ENCODE peak calls at places on chromosome 19, in five cellular contexts. One of them, this sample, is unnamed.

GRCh38 chr19:12034610-12035009 is 869 bp downstream of the ZNF433 start:
- DNase-seq in HepG2: no peak
- DNase-seq in endothelial cell of umbilical vein: no peak
- DNase-seq in NB4: no peak
- DNase-seq in A549: no peak
- DNase-seq in this sample: no peak

GRCh38 chr19:51889934-51890333 is 2.2 kb upstream of the ZNF577 start:
- DNase-seq in HepG2: no peak
- DNase-seq in endothelial cell of umbilical vein: no peak
- DNase-seq in NB4: no peak
- DNase-seq in A549: no peak
- DNase-seq in this sample: no peak

GRCh38 chr19:18763674-18764590 is 27.2 kb downstream of the COMP start:
- DNase-seq in HepG2: no peak
- DNase-seq in endothelial cell of umbilical vein: no peak
- DNase-seq in NB4: no peak
- DNase-seq in A549: no peak
- DNase-seq in this sample: no peak

GRCh38 chr19:12801466-12802266 is at the start of the genes PRDX2 and THSD8:
- DNase-seq in HepG2: peak
- DNase-seq in endothelial cell of umbilical vein: peak
- DNase-seq in NB4: peak
- DNase-seq in A549: no peak
- DNase-seq in this sample: no peak

GRCh38 chr19:7013678-7014077 is 7.6 kb downstream of the MBD3L2B start:
- DNase-seq in HepG2: no peak
- DNase-seq in endothelial cell of umbilical vein: no peak
- DNase-seq in NB4: peak
- DNase-seq in A549: no peak
- DNase-seq in this sample: peak

GRCh38 chr19:5588441-5588840 is 20.7 kb upstream of the TINCR start:
- DNase-seq in HepG2: no peak
- DNase-seq in endothelial cell of umbilical vein: no peak
- DNase-seq in NB4: no peak
- DNase-seq in A549: no peak
- DNase-seq in this sample: no peak

GRCh38 chr19:18437481-18438330 is at the start of gene ISYNA1:
- DNase-seq in HepG2: peak
- DNase-seq in endothelial cell of umbilical vein: peak
- DNase-seq in NB4: no peak
- DNase-seq in A549: no peak
- DNase-seq in this sample: no peak

GRCh38 chr19:13079542-13079986 is 23.1 kb downstream of the LYL1 start:
- DNase-seq in HepG2: no peak
- DNase-seq in endothelial cell of umbilical vein: peak
- DNase-seq in NB4: no peak
- DNase-seq in A549: no peak
- DNase-seq in this sample: no peak

GRCh38 chr19:46133777-46134231 is 9.3 kb upstream of the IGFL3 start:
- DNase-seq in HepG2: no peak
- DNase-seq in endothelial cell of umbilical vein: peak
- DNase-seq in NB4: no peak
- DNase-seq in A549: no peak
- DNase-seq in this sample: no peak

GRCh38 chr19:6033744-6034264 is 55.9 kb upstream of the RANBP3 start:
- DNase-seq in HepG2: no peak
- DNase-seq in endothelial cell of umbilical vein: no peak
- DNase-seq in NB4: no peak
- DNase-seq in A549: no peak
- DNase-seq in this sample: no peak

GRCh38 chr19:5025027-5025426 is 56.1 kb downstream of the KDM4B start:
- DNase-seq in HepG2: no peak
- DNase-seq in endothelial cell of umbilical vein: no peak
- DNase-seq in NB4: no peak
- DNase-seq in A549: no peak
- DNase-seq in this sample: no peak

DNA sequence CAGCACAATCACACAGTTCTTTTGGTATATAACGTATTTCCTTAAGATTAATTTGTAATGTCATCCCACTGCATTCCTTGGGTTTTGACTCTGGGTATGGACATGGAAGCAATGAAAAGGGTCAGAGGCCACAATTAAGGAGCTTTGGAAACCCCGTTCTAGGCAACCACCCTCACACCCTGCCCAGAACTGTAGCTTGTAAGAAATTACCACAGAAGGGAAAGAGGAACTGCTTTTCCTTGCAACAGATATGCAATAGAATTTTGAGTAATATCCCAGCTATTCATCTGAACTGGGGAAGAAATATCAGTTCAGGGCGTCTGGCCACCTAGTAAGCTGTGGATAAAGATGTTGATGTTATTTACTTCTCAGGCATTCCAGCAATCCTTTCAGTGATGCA is 980 bp upstream of the CLC start:
- DNase-seq in HepG2: no peak
- DNase-seq in endothelial cell of umbilical vein: no peak
- DNase-seq in NB4: peak
- DNase-seq in A549: no peak
- DNase-seq in this sample: no peak
- TF ChIP-seq MYC in HepG2: no peak
- TF ChIP-seq MYC in endothelial cell of umbilical vein: no peak
- TF ChIP-seq MYC in NB4: no peak
- TF ChIP-seq MYC in A549: no peak
- TF ChIP-seq MYC in this sample: no peak

DNA sequence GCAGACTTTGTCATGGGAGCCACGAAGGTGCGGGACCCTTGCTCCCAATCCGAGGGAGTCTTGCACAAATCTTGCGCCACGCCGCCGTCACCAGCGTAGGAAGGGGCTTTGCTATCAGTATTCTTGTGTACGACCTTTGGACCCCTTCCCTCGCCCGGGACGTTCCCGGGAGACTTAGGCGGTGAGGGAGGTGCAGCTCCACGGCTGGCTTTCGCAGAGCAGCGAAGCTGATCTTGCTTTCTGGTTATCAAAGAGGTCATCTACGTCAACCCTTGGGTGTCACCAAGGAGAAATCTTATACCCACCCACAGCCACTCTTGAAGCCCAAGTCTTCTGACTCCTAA is 583 bp downstream of the TECR start:
- DNase-seq in HepG2: no peak
- DNase-seq in endothelial cell of umbilical vein: no peak
- DNase-seq in NB4: peak
- DNase-seq in A549: no peak
- DNase-seq in this sample: no peak
- TF ChIP-seq MYC in HepG2: no peak
- TF ChIP-seq MYC in endothelial cell of umbilical vein: no peak
- TF ChIP-seq MYC in NB4: no peak
- TF ChIP-seq MYC in A549: no peak
- TF ChIP-seq MYC in this sample: no peak

GRCh38 chr19:38003427-38004099 is 96.6 kb downstream of the SIPA1L3 start:
- DNase-seq in HepG2: no peak
- DNase-seq in endothelial cell of umbilical vein: peak
- DNase-seq in NB4: peak
- DNase-seq in A549: no peak
- DNase-seq in this sample: peak

GRCh38 chr19:38006361-38007045 is 99.5 kb downstream of the SIPA1L3 start:
- DNase-seq in HepG2: peak
- DNase-seq in endothelial cell of umbilical vein: no peak
- DNase-seq in NB4: no peak
- DNase-seq in A549: no peak
- DNase-seq in this sample: peak

GRCh38 chr19:38005224-38005614 is 98.2 kb downstream of the SIPA1L3 start:
- DNase-seq in HepG2: no peak
- DNase-seq in endothelial cell of umbilical vein: no peak
- DNase-seq in NB4: no peak
- DNase-seq in A549: no peak
- DNase-seq in this sample: no peak

GRCh38 chr19:38004505-38005223 is 97.7 kb downstream of the SIPA1L3 start:
- DNase-seq in HepG2: peak
- DNase-seq in endothelial cell of umbilical vein: peak
- DNase-seq in NB4: peak
- DNase-seq in A549: peak
- DNase-seq in this sample: peak

DNA sequence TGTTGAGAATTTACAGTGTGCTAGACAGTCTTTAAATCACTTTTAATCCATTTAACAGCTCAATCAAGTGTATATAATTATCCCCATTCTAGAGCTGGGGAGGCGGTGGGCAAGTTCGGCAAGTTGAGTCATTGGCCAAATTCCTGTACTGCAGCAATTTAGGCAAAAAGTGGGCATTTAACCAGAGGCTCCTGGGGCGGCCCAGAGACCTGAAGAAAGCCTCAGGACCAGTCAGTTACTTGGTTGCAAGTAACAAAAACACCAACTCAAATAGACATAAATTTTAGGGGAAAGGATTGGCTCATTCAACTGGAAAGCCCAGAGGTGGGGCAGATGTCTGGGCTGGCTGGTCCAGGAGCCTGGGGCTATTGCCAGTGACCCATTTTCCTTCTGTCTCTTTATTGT is 97.1 kb downstream of the SIPA1L3 start:
- DNase-seq in HepG2: no peak
- DNase-seq in endothelial cell of umbilical vein: no peak
- DNase-seq in NB4: no peak
- DNase-seq in A549: no peak
- DNase-seq in this sample: no peak
- TF ChIP-seq MYC in HepG2: no peak
- TF ChIP-seq MYC in endothelial cell of umbilical vein: no peak
- TF ChIP-seq MYC in NB4: no peak
- TF ChIP-seq MYC in A549: no peak
- TF ChIP-seq MYC in this sample: no peak

GRCh38 chr19:14366529-14366928 is 14.7 kb upstream of the ADGRE5 start:
- DNase-seq in HepG2: peak
- DNase-seq in endothelial cell of umbilical vein: peak
- DNase-seq in NB4: peak
- DNase-seq in A549: no peak
- DNase-seq in this sample: peak

GRCh38 chr19:14367016-14367415 is 14.2 kb upstream of the ADGRE5 start:
- DNase-seq in HepG2: no peak
- DNase-seq in endothelial cell of umbilical vein: no peak
- DNase-seq in NB4: no peak
- DNase-seq in A549: no peak
- DNase-seq in this sample: no peak

GRCh38 chr19:14363203-14364097 is 17.8 kb upstream of the ADGRE5 start:
- DNase-seq in HepG2: peak
- DNase-seq in endothelial cell of umbilical vein: peak
- DNase-seq in NB4: peak
- DNase-seq in A549: peak
- DNase-seq in this sample: no peak

DNA sequence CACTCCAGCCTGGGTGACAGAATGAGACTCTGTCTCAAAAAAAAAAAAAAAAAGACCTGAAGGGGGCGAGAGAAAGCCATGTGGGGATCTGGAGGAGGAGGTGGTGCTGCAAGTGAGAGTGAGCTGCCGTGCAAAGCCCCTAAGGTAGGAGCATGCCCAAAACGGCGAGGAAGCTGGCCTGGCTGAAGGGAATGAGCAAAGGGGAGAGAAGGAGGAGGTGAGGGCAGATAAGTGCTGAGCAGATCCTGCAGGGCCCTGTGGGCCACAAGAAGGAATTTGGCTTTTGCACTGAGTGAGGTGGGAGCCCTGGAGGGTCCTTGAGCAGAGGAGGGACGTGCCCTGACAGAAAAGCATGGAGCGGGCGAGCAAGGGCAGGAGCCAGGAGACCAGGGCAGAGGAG is 19.4 kb upstream of the ADGRE5 start:
- DNase-seq in HepG2: no peak
- DNase-seq in endothelial cell of umbilical vein: no peak
- DNase-seq in NB4: peak
- DNase-seq in A549: no peak
- DNase-seq in this sample: no peak
- TF ChIP-seq MYC in HepG2: no peak
- TF ChIP-seq MYC in endothelial cell of umbilical vein: no peak
- TF ChIP-seq MYC in NB4: no peak
- TF ChIP-seq MYC in A549: no peak
- TF ChIP-seq MYC in this sample: no peak

This sample was measured in GM12878.